ENCODE peak calls at places on chromosomes 3 and 15, in four cellular contexts. V is left ventricle myocardium inferior; P is CD4-positive, alpha-beta T cell; A is IMR-90. H is an unnamed sample.

GRCh38 chr15:101437618-101438481 is 51.7 kb downstream of the PCSK6 start:
- DNase-seq in P (no peak), A (no peak), V (no peak), H (no peak)

GRCh38 chr3:70261283-70261682 is 51.2 kb downstream of the MDFIC2 start:
- DNase-seq in A (no peak), P (no peak), V (no peak), H (no peak)

GRCh38 chr3:111076732-111077131 is 5.1 kb downstream of the NECTIN3 start:
- DNase-seq in V (no peak), A (no peak), P (no peak), H (peak; percentile 47)

GRCh38 chr3:19489936-19490335 is 341.6 kb downstream of the KCNH8 start:
- DNase-seq in V (no peak), P (no peak), A (no peak), H (no peak)

GRCh38 chr3:51712511-51712931 is 5.7 kb downstream of the GRM2 start:
- DNase-seq in P (no peak), V (no peak), A (no peak), H (no peak)

GRCh38 chr15:60546764-60547163 is 67.8 kb upstream of the ICE2 start:
- DNase-seq in A (no peak), P (no peak), V (no peak), H (no peak)

GRCh38 chr3:90033242-90033641 is 925.8 kb downstream of the EPHA3 start:
- DNase-seq in V (no peak), A (no peak), P (no peak), H (no peak)

GRCh38 chr15:90912770-90913075 is 9.6 kb downstream of the MAN2A2 start:
- DNase-seq in V (no peak), A (no peak), P (no peak), H (no peak)

GRCh38 chr15:80695911-80696651 is 971 bp downstream of the ABHD17C start:
- DNase-seq in V (peak; percentile 25), P (peak; percentile 10), A (no peak), H (no peak)

GRCh38 chr15:31267161-31268107 is 59.2 kb upstream of the KLF13 start:
- DNase-seq in V (peak; percentile 11), A (no peak), P (no peak), H (no peak)

GRCh38 chr3:58164199-58164879 is 46.4 kb downstream of the DNASE1L3 start:
- DNase-seq in V (peak; percentile 85), A (peak; percentile 81), P (no peak), H (no peak)

DNA sequence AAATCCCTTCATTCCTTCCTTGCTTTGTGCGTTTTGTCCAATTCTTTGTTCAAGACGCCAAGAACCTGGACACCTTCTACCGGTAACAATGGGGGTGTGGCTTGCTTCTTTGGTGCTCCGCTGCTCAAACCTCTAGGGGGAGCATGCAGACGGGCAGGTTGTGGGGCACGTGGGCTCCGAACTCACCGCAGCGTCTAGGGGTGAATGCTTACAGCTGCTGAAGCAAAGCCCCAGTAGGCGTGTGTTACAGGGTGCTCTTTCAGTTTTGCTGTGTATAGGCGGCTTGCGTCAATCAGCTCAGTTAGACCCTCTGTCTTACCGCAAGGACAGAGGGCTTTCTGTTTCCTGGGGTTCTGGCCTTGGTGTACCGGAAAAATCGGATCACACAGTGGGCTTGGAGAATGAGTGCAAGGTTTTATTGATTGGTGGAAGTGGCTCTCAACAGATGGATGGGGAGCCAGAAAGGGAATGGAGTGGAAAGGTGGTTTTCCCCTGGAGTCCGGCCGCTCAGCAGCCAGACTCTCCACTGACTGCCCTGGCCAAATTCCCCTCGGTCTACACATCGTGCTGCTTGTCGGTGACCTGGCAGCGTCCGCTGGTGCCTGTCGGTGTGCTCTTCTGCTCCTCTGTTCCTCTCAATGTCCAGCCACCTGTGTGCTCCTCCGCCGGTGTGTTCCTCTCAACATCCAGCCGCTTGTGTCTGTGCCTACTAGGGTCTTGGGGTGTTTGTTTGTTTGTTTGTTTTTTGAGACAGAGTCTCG is 1.2 kb upstream of the LRRC34 start:
- DNase-seq in V (no peak), P (peak; percentile 52), A (no peak), H (no peak)
- TF ChIP-seq CTCF in V (peak; percentile 38), P (peak; percentile 66), A (no peak), H (no peak)

GRCh38 chr3:47794585-47794984 is 8.4 kb upstream of the DHX30 start:
- DNase-seq in P (no peak), A (no peak), V (no peak), H (no peak)

GRCh38 chr3:47804571-47804970 is 1.6 kb downstream of the DHX30 start:
- DNase-seq in A (no peak), V (no peak), P (no peak), H (no peak)

GRCh38 chr3:47802734-47803477 is at the start of gene DHX30:
- DNase-seq in P (peak; percentile 78), V (peak; percentile 91), A (peak; percentile 84), H (peak; percentile 89)

GRCh38 chr3:47803478-47804025 is 614 bp downstream of the DHX30 start:
- DNase-seq in A (no peak), P (peak; percentile 10), V (no peak), H (peak; percentile 92)

DNA sequence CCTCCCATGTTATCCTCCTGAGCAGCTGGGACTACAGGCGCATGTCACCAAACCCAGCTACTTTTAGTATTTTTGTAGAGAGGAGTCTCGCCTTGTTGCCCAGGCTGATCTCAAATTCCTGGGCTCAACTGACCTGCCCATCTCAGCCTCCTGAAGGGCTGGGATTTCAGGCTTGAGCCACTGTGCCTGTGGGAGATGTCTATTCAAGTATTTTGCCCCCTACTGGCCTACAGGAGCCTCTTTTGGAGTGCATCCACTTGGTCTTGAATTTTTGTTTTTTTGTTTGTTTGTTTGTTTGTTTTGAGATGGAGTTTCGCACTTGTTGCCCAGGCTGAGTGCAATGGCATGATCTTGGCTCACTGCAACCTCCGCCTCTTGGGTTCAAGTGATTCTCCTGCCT is 3.2 kb upstream of the DHX30 start:
- DNase-seq in P (no peak), A (no peak), V (no peak), H (no peak)
- TF ChIP-seq CTCF in P (peak; percentile 11), A (peak; percentile 12), V (peak; percentile 25), H (peak; percentile 46)

DNA sequence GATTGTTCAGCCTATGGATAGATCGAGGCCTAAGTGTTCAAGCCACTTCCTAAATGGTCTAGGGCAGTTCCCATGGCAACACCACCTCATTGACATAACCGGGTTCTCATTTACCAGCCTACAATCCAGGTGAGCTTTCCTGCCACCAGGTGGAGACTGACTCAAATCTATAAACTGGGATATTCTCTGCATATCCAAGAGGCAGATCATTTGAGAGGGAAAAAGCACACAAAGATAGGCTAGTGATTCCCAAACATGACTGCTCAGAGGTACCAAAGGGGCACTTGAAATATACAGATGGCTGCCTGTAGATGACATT is 141.3 kb upstream of the PROK2 start:
- DNase-seq in V (no peak), P (no peak), A (peak; percentile 2), H (no peak)
- TF ChIP-seq CTCF in V (peak; percentile 33), P (peak; percentile 25), A (peak; percentile 3), H (no peak)

GRCh38 chr3:128368626-128369025 is 98.1 kb downstream of the DNAJB8 start:
- DNase-seq in A (no peak), P (no peak), V (no peak), H (no peak)

GRCh38 chr3:128372281-128372680 is 94.4 kb downstream of the DNAJB8 start:
- DNase-seq in A (no peak), V (no peak), P (no peak), H (no peak)

GRCh38 chr3:128369106-128369708 is 97.5 kb downstream of the DNAJB8 start:
- DNase-seq in V (peak; percentile 38), P (no peak), A (no peak), H (no peak)

GRCh38 chr3:128367726-128368125 is 99.0 kb downstream of the DNAJB8 start:
- DNase-seq in A (peak; percentile 14), P (no peak), V (no peak), H (no peak)

DNA sequence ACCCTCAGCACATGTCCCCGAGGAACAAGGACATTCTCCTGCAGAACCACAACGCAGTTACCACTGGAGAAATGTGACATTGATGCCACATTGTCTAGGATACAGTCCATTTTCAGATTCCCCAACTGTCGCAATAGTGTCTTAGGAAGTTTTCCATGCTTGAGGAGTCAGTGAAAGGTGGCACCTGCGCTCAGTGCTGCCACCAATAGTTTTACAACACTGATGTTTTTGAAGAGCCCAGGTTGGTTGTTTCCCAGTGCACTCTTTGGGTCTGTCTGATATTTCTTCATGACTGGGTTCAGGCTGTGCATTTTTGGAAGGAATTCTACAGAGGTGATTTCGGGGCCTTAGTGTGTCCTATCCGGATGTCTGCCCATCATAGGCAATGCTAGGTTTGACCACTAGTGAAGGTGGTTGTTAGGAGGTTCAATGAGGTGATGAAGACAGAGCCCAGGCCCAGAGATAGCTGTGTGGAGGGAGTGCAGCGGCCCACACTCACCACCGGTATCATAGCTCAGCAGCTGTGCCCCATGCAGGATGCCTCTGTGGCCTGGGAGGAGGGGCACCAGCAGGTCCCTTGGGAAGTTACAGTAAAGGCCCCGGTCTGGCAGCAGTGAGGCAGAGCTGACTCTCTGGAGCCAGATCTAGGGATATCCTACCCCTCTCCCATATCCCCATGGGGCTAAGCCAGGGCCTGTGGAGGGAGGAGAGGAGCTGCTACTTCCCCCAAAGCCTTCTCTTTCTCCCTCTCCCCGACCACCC is 96.6 kb downstream of the DNAJB8 start:
- DNase-seq in A (no peak), P (no peak), V (peak; percentile 19), H (no peak)
- TF ChIP-seq CTCF in A (no peak), P (no peak), V (peak; percentile 23), H (no peak)

GRCh38 chr15:99755692-99756409 is 22.6 kb upstream of the LYSMD4 start:
- DNase-seq in A (peak; percentile 67), P (peak; percentile 12), V (no peak), H (peak; percentile 43)
- TF ChIP-seq CTCF in A (peak; percentile 86), P (peak; percentile 91), V (peak; percentile 93), H (peak; percentile 70)